ENCODE peak calls at places on chromosome 16, in five cellular contexts. R, F, J, D and V are unnamed samples.

GRCh38 chr16:1537138-1537577 is 3.7 kb downstream of the TMEM204 start:
- DNase-seq in R (no peak), F (no peak), J (no peak), D (peak; percentile 30), V (no peak)

GRCh38 chr16:59324462-59324861 is 590.3 kb upstream of the GOT2 start:
- DNase-seq in R (no peak), F (no peak), J (no peak), D (no peak), V (no peak)

GRCh38 chr16:1560153-1560552 is 26.7 kb downstream of the TMEM204 start:
- DNase-seq in R (no peak), F (no peak), J (no peak), D (no peak), V (no peak)

GRCh38 chr16:17556276-17557052 is 85.7 kb upstream of the XYLT1 start:
- DNase-seq in R (no peak), F (no peak), J (no peak), D (no peak), V (no peak)

GRCh38 chr16:57064995-57065394 is 27.4 kb upstream of the CPNE2 start:
- DNase-seq in R (no peak), F (no peak), J (no peak), D (no peak), V (no peak)

GRCh38 chr16:10866196-10866976 is 10.6 kb upstream of the CIITA start:
- DNase-seq in R (no peak), F (no peak), J (no peak), D (peak; percentile 64), V (no peak)

GRCh38 chr16:57611184-57611583 is 17.2 kb upstream of the ADGRG1 start:
- DNase-seq in R (no peak), F (peak; percentile 53), J (no peak), D (no peak), V (no peak)

GRCh38 chr16:51924744-51925143 is 622.2 kb downstream of the TOX3 start:
- DNase-seq in R (no peak), F (peak; percentile 10), J (no peak), D (no peak), V (no peak)

GRCh38 chr16:5925850-5926249 is 828.3 kb upstream of the EEF2KMT start:
- DNase-seq in R (no peak), F (no peak), J (no peak), D (no peak), V (no peak)

GRCh38 chr16:79250457-79251098 is 350.0 kb downstream of the MAF start:
- DNase-seq in R (no peak), F (no peak), J (no peak), D (no peak), V (no peak)

GRCh38 chr16:27406729-27407128 is 4.8 kb downstream of the IL21R start:
- DNase-seq in R (no peak), F (no peak), J (no peak), D (no peak), V (no peak)

GRCh38 chr16:85104147-85104546 is 8.1 kb downstream of the CIBAR2 start:
- DNase-seq in R (peak; percentile 22), F (no peak), J (no peak), D (no peak), V (no peak)

GRCh38 chr16:610513-611381 is 20.0 kb upstream of the WFIKKN1 start:
- DNase-seq in R (peak; percentile 65), F (peak; percentile 79), J (no peak), D (no peak), V (peak; percentile 43)

GRCh38 chr16:78385406-78385805 is 286.0 kb downstream of the WWOX start:
- DNase-seq in R (no peak), F (no peak), J (no peak), D (no peak), V (no peak)

GRCh38 chr16:67665598-67665997 is 952 bp downstream of the ENKD1 start:
- DNase-seq in R (no peak), F (no peak), J (no peak), D (no peak), V (no peak)
- H3K4me3 ChIP-seq in R (peak overlapping the region; percentile 73), F (peak overlapping the region; percentile 73), J (peak overlapping the region; percentile 88), D (peak overlapping the region; percentile 58), V (peak overlapping the region; percentile 71)

DNA sequence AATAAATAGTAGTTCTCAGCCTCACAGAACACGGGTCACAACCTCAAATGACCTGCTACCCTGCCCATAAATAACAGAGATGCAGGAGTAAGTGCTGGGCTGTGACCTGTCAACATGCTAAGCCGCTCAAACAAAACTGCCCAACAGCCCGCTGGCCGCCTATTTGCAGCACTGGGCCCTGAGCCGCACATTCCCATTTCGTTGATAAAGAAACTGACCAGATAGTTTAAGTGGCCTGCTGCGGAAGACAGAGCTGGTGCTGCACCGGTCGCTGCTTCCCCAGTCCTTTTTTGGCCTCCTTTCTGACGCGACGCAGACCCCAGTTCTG is 443 bp upstream of the SLC6A2 start:
- DNase-seq in R (no peak), F (no peak), J (no peak), D (no peak), V (no peak)
- H3K27me3 ChIP-seq in R (peaks cover 5% of the 10 kb centered on the region), F (no peaks in the 10 kb centered on the region), J (no peaks in the 10 kb centered on the region), D (peaks cover 52% of the 10 kb centered on the region), V (no peaks in the 10 kb centered on the region)

DNA sequence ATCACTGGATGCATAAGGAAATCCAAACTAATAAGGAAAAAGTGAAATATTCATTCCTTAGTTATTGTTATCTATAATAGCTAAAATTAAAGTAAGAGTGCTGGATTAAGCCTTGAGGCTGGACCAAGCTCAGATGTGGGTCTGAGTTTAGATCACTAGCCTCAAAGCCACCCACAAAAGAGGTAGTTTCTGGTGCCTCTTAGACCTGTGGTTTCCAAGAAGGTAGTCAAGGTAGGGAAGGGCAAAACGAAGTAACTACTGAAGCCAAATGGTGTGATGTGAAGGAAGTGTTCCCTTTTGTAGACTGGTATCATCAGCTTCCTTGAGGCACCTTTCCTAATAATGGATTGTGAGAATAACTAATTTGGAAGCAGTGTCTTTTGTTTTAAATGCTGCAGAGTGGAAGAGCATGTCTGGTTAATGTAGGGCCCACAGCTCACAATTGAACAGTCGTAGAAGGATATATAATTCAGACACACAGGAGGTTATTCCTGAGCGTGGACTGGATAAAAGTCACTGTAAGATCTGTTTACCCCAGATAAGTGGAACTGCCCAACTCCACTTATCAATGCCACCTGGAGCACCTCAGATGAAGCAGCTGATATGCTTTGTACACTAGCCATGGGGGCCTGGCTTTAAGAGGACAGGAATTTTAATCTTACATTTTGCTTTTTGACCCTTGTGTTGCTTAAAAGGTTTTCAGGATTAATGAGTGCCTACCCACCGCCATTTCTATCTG is 31.7 kb upstream of the LCMT1 start:
- DNase-seq in R (no peak), F (no peak), J (no peak), D (no peak), V (no peak)
- H3K4me3 ChIP-seq in R (no peak overlapping the region), F (no peak overlapping the region), J (no peak overlapping the region), D (no peak overlapping the region), V (no peak overlapping the region)

GRCh38 chr16:86495756-86496261 is 14.5 kb upstream of the FOXF1 start:
- DNase-seq in R (no peak), F (no peak), J (no peak), D (no peak), V (no peak)
- H3K27me3 ChIP-seq in R (peaks cover 93% of the 10 kb centered on the region), F (peaks cover 25% of the 10 kb centered on the region), J (peaks cover 13% of the 10 kb centered on the region), D (peaks cover 98% of the 10 kb centered on the region), V (peaks cover 12% of the 10 kb centered on the region)

DNA sequence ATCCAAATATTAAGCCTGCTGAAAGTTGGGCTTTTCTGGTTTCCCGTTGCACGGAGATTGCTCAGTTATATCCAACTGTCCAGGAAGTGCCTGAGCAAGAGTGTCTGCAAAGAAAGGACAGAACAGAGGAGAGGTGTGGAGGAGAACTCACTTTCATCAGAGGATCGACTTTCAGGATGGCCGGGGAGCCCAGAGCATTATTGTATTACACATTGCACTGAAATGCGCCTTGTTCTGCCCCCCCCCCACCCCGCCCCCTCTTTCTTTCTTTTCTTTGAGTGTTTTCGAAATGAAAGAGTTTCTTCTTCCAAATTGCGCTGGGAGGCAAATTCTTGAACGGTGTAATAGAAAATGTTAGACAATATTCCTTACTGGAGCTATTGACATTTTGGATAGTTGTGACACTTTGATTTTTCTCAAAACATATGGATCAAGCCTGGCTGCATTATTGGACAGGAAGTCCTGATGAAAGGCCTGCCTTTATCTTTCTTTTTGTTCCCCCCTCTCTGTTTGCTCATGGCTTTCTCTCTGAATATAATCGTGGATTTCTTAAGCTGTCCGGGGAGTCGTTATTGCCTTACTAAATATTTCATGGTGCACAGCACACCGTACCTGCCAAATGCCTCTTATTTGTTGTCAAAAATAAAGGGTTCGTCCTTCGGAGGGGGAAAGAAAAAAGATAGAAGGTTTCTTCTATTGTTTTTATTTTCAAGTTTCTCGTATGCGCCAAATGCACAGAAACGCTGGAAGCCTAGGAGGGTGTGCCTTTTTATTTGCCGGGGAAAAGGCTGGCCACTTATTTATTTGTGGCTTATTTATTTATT is 110.8 kb downstream of the IRX3 start:
- DNase-seq in R (peak; percentile 15), F (peak; percentile 5), J (no peak), D (no peak), V (no peak)
- H3K4me3 ChIP-seq in R (no peak overlapping the region), F (no peak overlapping the region), J (no peak overlapping the region), D (no peak overlapping the region), V (no peak overlapping the region)

GRCh38 chr16:88953003-88953690 is 23.9 kb downstream of the CBFA2T3 start:
- DNase-seq in R (no peak), F (no peak), J (no peak), D (peak; percentile 5), V (no peak)
- H3K27me3 ChIP-seq in R (no peaks in the 10 kb centered on the region), F (no peaks in the 10 kb centered on the region), J (no peaks in the 10 kb centered on the region), D (peaks cover 9% of the 10 kb centered on the region), V (no peaks in the 10 kb centered on the region)